ENCODE peak calls at places on chromosome 11, in five cellular contexts. Y is astrocyte of the spinal cord, V is tibial nerve, A is heart left ventricle, D is BJ. G is an unnamed sample.
A peak's percentile ranks its signal among the peaks of the same experiment; 100 is the strongest.

GRCh38 chr11:31240340-31240904 is 129.1 kb downstream of the DCDC1 start:
- DNase-seq in V (peak; percentile 22), D (no peak), A (no peak), Y (peak; percentile 50), G (peak; percentile 10)

GRCh38 chr11:2213384-2213842 is 41.8 kb upstream of the TH start:
- DNase-seq in D (no peak), A (no peak), V (no peak), Y (no peak), G (no peak)

GRCh38 chr11:90251599-90251998 is 28.8 kb upstream of the CHORDC1 start:
- DNase-seq in V (no peak), Y (no peak), A (no peak), D (no peak), G (no peak)

GRCh38 chr11:2888266-2888968 is 2.8 kb upstream of the CDKN1C start:
- DNase-seq in D (no peak), Y (peak; percentile 84), A (peak; percentile 91), V (peak; percentile 98), G (peak; percentile 95)

GRCh38 chr11:27847496-27847895 is 147.2 kb upstream of the BDNF start:
- DNase-seq in A (no peak), D (no peak), Y (no peak), V (no peak), G (no peak)

GRCh38 chr11:104653011-104653806 is 245.1 kb downstream of the CASP12 start:
- DNase-seq in V (no peak), A (no peak), Y (peak; percentile 18), D (no peak), G (no peak)

GRCh38 chr11:32309541-32310217 is 125.7 kb downstream of the WT1 start:
- DNase-seq in A (no peak), Y (no peak), D (no peak), V (no peak), G (no peak)

GRCh38 chr11:8091671-8092070 is 10.7 kb downstream of the TUB start:
- DNase-seq in V (no peak), D (no peak), A (no peak), Y (no peak), G (no peak)

GRCh38 chr11:94734563-94735275 is 33.4 kb upstream of the AMOTL1 start:
- DNase-seq in D (no peak), Y (peak; percentile 47), V (no peak), A (no peak), G (no peak)

GRCh38 chr11:46278387-46279173 is 1.1 kb downstream of the CREB3L1 start:
- DNase-seq in V (no peak), A (peak; percentile 56), D (no peak), Y (peak; percentile 64), G (no peak)

GRCh38 chr11:117616979-117617378 is 180.0 kb downstream of the DSCAML1 start:
- DNase-seq in D (no peak), Y (no peak), A (no peak), V (no peak), G (no peak)

GRCh38 chr11:117618273-117618672 is 178.7 kb downstream of the DSCAML1 start:
- DNase-seq in Y (no peak), V (no peak), A (no peak), D (no peak), G (no peak)

GRCh38 chr11:117613521-117613920 is 183.5 kb downstream of the DSCAML1 start:
- DNase-seq in Y (no peak), V (no peak), D (no peak), A (no peak), G (no peak)

GRCh38 chr11:117612111-117612510 is 184.9 kb downstream of the DSCAML1 start:
- DNase-seq in Y (no peak), D (no peak), V (no peak), A (no peak), G (no peak)

GRCh38 chr11:117614695-117615094 is 182.3 kb downstream of the DSCAML1 start:
- DNase-seq in D (no peak), A (no peak), Y (no peak), V (no peak), G (no peak)
- TF ChIP-seq CTCF in D (no peak), A (no peak), Y (no peak), V (no peak), G (no peak)

GRCh38 chr11:108796551-108796950 is 131.7 kb downstream of the DDX10 start:
- DNase-seq in V (no peak), A (no peak), Y (no peak), D (no peak), G (no peak)

GRCh38 chr11:108802492-108802891 is 137.6 kb downstream of the DDX10 start:
- DNase-seq in Y (no peak), V (no peak), D (no peak), A (no peak), G (no peak)

GRCh38 chr11:108793138-108793537 is 128.3 kb downstream of the DDX10 start:
- DNase-seq in A (no peak), D (no peak), V (no peak), Y (no peak), G (no peak)

GRCh38 chr11:108793611-108794010 is 128.7 kb downstream of the DDX10 start:
- DNase-seq in A (no peak), Y (no peak), D (no peak), V (no peak), G (no peak)

DNA sequence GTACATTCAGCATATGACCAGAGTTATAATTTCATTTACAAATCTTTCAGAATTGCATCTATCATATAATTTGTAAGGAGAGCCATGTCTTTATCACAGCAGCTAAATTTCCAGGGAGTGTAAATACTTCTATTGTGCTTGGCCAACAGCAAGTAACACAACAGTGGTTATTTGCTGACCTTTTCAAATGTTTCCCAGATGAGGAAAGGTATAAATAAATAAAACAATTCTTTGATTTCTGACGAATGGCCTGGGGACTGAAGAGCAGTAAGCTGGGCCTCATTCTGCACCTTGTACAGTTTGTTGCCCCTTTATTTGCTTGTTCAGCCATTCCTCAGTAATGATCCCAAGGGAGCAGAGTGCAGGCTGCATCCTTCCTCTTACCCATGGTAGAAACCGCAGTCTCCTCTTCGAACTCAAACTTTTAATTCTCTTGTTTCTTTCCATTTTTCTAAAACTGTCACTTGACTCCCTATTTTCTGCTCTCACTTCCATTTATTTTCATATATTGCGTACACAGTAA is 132.8 kb downstream of the DDX10 start:
- DNase-seq in V (no peak), A (no peak), Y (no peak), D (no peak), G (no peak)
- TF ChIP-seq CTCF in V (no peak), A (no peak), Y (no peak), D (no peak), G (no peak)

DNA sequence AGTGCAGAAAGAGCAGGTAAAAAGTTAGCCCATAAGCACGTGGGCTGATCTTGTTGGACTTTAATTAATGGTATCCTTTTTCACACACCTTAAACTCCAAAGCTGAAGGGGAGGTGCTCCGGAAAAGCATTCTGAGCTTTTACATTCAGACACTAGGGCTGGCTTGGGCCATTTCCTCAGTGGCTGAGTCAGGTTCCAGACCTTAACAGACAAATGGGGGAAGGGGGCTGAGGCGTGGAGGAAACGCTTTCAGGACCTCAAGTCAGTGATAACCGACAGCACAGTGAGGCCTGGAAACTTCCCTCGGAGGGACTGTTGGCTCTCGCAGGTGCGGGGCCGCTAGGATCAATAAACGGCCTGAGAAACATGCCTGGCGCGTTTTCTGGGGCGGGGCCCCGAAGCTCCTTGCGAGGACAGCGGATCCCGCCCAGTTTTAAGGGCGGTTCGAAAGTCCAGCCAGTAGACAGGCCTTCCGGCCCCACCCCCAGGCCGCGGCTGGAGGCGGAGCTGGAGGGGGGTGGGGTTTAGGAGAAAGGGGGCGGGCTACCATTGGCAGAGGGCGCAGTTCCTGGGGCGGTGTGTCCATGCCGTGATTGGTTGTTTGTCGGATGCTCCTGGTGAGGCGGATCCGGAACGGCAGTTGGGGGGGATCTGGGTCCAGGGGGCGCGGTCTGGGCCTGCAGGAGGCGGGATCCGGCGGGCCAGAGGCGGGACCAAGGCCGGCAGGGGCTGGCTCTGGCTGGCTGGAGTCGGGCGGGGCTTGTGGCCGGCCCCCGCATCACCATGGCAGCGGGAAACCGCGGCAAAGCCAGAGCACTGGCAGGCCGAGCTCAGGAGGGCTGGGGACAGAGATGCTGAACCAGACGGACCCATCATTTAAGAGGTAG is 8.0 kb downstream of the C11orf52 start:
- DNase-seq in Y (peak; percentile 98), D (peak; percentile 86), V (peak; percentile 96), A (peak; percentile 97), G (peak; percentile 95)
- TF ChIP-seq CTCF in Y (no peak), D (peak; percentile 7), V (no peak), A (no peak), G (no peak)

GRCh38 chr11:118634435-118635236 is 27.2 kb downstream of the PHLDB1 start:
- DNase-seq in V (peak; percentile 60), A (peak; percentile 81), Y (peak; percentile 76), D (no peak), G (peak; percentile 89)
- TF ChIP-seq CTCF in V (no peak), A (no peak), Y (peak; percentile 15), D (peak; percentile 32), G (no peak)

DNA sequence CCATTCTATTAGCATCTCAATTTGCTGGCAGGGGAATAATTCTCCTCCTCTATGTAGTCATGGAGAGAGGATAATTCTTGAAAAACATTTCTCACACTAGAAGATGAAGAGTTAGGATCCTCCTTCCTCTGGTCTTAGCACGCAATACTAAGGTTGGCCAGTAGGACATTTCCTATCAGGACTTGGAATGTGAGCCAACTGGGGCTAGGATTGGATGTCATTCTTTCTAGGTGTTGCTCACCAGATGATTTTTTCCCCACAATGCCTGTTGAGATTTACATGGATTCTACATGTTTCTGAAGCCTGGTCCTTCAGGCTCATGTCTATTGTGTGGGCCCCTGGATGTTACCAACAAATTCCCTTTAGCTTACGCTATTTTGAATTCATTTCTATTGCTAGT is 28.0 kb downstream of the SLN start:
- DNase-seq in A (no peak), V (no peak), D (no peak), Y (no peak), G (no peak)
- TF ChIP-seq CTCF in A (peak; percentile 22), V (no peak), D (peak; percentile 40), Y (peak; percentile 48), G (peak; percentile 29)

GRCh38 chr11:48169706-48170105 is 46.9 kb upstream of the OR4B1 start:
- DNase-seq in A (peak; percentile 83), D (no peak), V (no peak), Y (no peak), G (no peak)

GRCh38 chr11:48170176-48170839 is 46.3 kb upstream of the OR4B1 start:
- DNase-seq in A (peak; percentile 43), Y (peak; percentile 34), D (no peak), V (no peak), G (peak; percentile 28)

GRCh38 chr11:48169259-48169658 is 47.4 kb upstream of the OR4B1 start:
- DNase-seq in A (no peak), V (no peak), Y (no peak), D (no peak), G (no peak)

GRCh38 chr11:48167380-48167779 is 49.2 kb upstream of the OR4B1 start:
- DNase-seq in V (no peak), Y (no peak), A (no peak), D (no peak), G (no peak)

DNA sequence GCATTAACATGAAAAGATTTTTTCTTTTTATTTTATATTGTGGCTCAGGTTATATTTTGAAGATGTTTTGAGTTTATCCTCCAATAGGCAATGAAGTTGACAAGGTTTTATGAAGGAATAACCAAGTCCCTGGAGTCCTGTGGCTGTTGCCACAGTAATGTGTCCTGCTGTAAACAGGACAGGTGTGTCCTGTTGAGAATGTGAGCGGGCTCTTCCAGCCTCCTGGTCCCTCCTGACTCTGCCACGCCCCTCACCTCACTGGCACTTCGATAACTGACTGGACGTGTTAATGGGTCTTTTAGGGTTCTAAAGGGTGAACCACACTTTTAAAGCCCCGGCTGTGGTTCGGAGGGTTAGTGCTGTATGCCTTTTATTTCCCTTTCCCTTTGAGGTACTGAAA is 47.8 kb upstream of the OR4B1 start:
- DNase-seq in A (no peak), V (no peak), D (no peak), Y (no peak), G (no peak)
- TF ChIP-seq CTCF in A (no peak), V (no peak), D (no peak), Y (no peak), G (no peak)